ENCODE peak calls at places on chromosomes 2 and 18, in seven cellular contexts. One of them, this sample, is unnamed.
A peak's percentile ranks its signal among the peaks of the same experiment; 100 is the strongest.

GRCh38 chr18:31973929-31974546 is 31.1 kb upstream of the TRAPPC8 start:
- DNase-seq in AG04450: no peak
- DNase-seq in CD8-positive, alpha-beta T cell: no peak
- DNase-seq in GM23338: peak; percentile 37
- DNase-seq in RWPE1: no peak
- DNase-seq in neural progenitor cell: no peak
- DNase-seq in heart left ventricle: no peak
- DNase-seq in this sample: no peak

GRCh38 chr2:85737961-85738360 is 15.8 kb upstream of the ATOH8 start:
- DNase-seq in heart left ventricle: no peak
- DNase-seq in AG04450: no peak
- DNase-seq in GM23338: no peak
- DNase-seq in neural progenitor cell: no peak
- DNase-seq in CD8-positive, alpha-beta T cell: no peak
- DNase-seq in RWPE1: no peak
- DNase-seq in this sample: no peak

GRCh38 chr2:179486969-179487752 is 222.5 kb upstream of the SESTD1 start:
- DNase-seq in GM23338: no peak
- DNase-seq in RWPE1: no peak
- DNase-seq in AG04450: no peak
- DNase-seq in heart left ventricle: no peak
- DNase-seq in CD8-positive, alpha-beta T cell: no peak
- DNase-seq in neural progenitor cell: no peak
- DNase-seq in this sample: no peak

GRCh38 chr18:37253424-37254255 is 312.0 kb downstream of the CELF4 start:
- DNase-seq in neural progenitor cell: peak; percentile 89
- DNase-seq in CD8-positive, alpha-beta T cell: no peak
- DNase-seq in GM23338: peak; percentile 85
- DNase-seq in RWPE1: peak; percentile 10
- DNase-seq in heart left ventricle: no peak
- DNase-seq in AG04450: no peak
- DNase-seq in this sample: peak; percentile 33

GRCh38 chr2:191740016-191740419 is 62.1 kb downstream of the NABP1 start:
- DNase-seq in CD8-positive, alpha-beta T cell: no peak
- DNase-seq in GM23338: no peak
- DNase-seq in RWPE1: no peak
- DNase-seq in neural progenitor cell: no peak
- DNase-seq in heart left ventricle: no peak
- DNase-seq in AG04450: no peak
- DNase-seq in this sample: no peak

GRCh38 chr2:206721216-206721920 is 3.2 kb upstream of the DYTN start:
- DNase-seq in AG04450: no peak
- DNase-seq in neural progenitor cell: no peak
- DNase-seq in RWPE1: no peak
- DNase-seq in heart left ventricle: no peak
- DNase-seq in GM23338: no peak
- DNase-seq in CD8-positive, alpha-beta T cell: no peak
- DNase-seq in this sample: no peak

GRCh38 chr2:59177748-59178147 is 936.6 kb upstream of the FANCL start:
- DNase-seq in AG04450: no peak
- DNase-seq in CD8-positive, alpha-beta T cell: no peak
- DNase-seq in heart left ventricle: no peak
- DNase-seq in RWPE1: no peak
- DNase-seq in GM23338: no peak
- DNase-seq in neural progenitor cell: no peak
- DNase-seq in this sample: no peak

GRCh38 chr2:149466635-149467034 is 120.9 kb downstream of the MMADHC start:
- DNase-seq in CD8-positive, alpha-beta T cell: no peak
- DNase-seq in RWPE1: no peak
- DNase-seq in AG04450: peak; percentile 7
- DNase-seq in neural progenitor cell: no peak
- DNase-seq in GM23338: no peak
- DNase-seq in heart left ventricle: no peak
- DNase-seq in this sample: no peak

GRCh38 chr18:54257015-54257414 is 12.3 kb upstream of the POLI start:
- DNase-seq in GM23338: no peak
- DNase-seq in AG04450: no peak
- DNase-seq in neural progenitor cell: no peak
- DNase-seq in RWPE1: no peak
- DNase-seq in heart left ventricle: no peak
- DNase-seq in CD8-positive, alpha-beta T cell: no peak
- DNase-seq in this sample: no peak

GRCh38 chr2:149765636-149766035 is 178.1 kb upstream of the MMADHC start:
- DNase-seq in RWPE1: no peak
- DNase-seq in neural progenitor cell: no peak
- DNase-seq in GM23338: no peak
- DNase-seq in heart left ventricle: no peak
- DNase-seq in AG04450: no peak
- DNase-seq in CD8-positive, alpha-beta T cell: no peak
- DNase-seq in this sample: no peak

GRCh38 chr2:9297156-9297555 is 90.5 kb downstream of the ASAP2 start:
- DNase-seq in GM23338: no peak
- DNase-seq in RWPE1: no peak
- DNase-seq in heart left ventricle: no peak
- DNase-seq in AG04450: no peak
- DNase-seq in neural progenitor cell: no peak
- DNase-seq in CD8-positive, alpha-beta T cell: no peak
- DNase-seq in this sample: no peak

GRCh38 chr2:177618270-177619253 is 226.0 kb downstream of the AGPS start:
- DNase-seq in RWPE1: peak; percentile 86
- DNase-seq in AG04450: peak; percentile 51
- DNase-seq in neural progenitor cell: peak; percentile 95
- DNase-seq in GM23338: peak; percentile 94
- DNase-seq in CD8-positive, alpha-beta T cell: peak; percentile 88
- DNase-seq in heart left ventricle: peak; percentile 93
- DNase-seq in this sample: peak; percentile 94

GRCh38 chr2:177616731-177617130 is 224.2 kb downstream of the AGPS start:
- DNase-seq in GM23338: no peak
- DNase-seq in CD8-positive, alpha-beta T cell: no peak
- DNase-seq in RWPE1: no peak
- DNase-seq in neural progenitor cell: no peak
- DNase-seq in heart left ventricle: no peak
- DNase-seq in AG04450: no peak
- DNase-seq in this sample: no peak

GRCh38 chr2:177617849-177618248 is 225.3 kb downstream of the AGPS start:
- DNase-seq in GM23338: no peak
- DNase-seq in heart left ventricle: peak; percentile 27
- DNase-seq in neural progenitor cell: no peak
- DNase-seq in RWPE1: no peak
- DNase-seq in AG04450: no peak
- DNase-seq in CD8-positive, alpha-beta T cell: no peak
- DNase-seq in this sample: no peak

GRCh38 chr2:177625744-177626655 is 233.4 kb downstream of the AGPS start:
- DNase-seq in CD8-positive, alpha-beta T cell: no peak
- DNase-seq in GM23338: peak; percentile 22
- DNase-seq in heart left ventricle: no peak
- DNase-seq in RWPE1: no peak
- DNase-seq in AG04450: no peak
- DNase-seq in neural progenitor cell: no peak
- DNase-seq in this sample: no peak

DNA sequence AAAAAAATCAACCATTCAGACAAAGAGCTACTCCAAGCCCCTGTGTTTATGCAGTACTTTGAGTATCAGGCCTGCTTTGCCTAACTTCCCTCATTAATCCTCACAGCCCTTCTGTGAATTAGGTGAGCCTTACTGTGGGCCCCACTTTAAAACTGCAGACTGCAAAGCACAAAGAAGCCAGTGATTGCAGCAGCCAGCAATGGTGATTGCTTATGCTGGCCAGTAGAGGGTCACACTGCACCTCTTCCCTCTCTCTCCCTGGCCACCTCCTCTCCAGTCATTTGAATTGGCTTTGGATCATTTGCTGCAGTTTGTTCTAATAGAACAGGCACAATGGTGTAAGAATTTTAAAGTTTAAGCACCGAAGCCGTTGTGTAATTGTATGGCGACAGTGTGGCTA is 229.9 kb downstream of the AGPS start:
- DNase-seq in GM23338: peak; percentile 54
- DNase-seq in AG04450: no peak
- DNase-seq in RWPE1: no peak
- DNase-seq in CD8-positive, alpha-beta T cell: no peak
- DNase-seq in heart left ventricle: no peak
- DNase-seq in neural progenitor cell: peak; percentile 78
- DNase-seq in this sample: no peak
- TF ChIP-seq CTCF in GM23338: peak; percentile 18
- TF ChIP-seq CTCF in AG04450: peak; percentile 67
- TF ChIP-seq CTCF in RWPE1: no peak
- TF ChIP-seq CTCF in CD8-positive, alpha-beta T cell: no peak
- TF ChIP-seq CTCF in heart left ventricle: peak; percentile 51
- TF ChIP-seq CTCF in neural progenitor cell: peak; percentile 66
- TF ChIP-seq CTCF in this sample: no peak

GRCh38 chr2:223055836-223056235 is 3.8 kb downstream of the KCNE4 start:
- DNase-seq in AG04450: no peak
- DNase-seq in GM23338: no peak
- DNase-seq in neural progenitor cell: no peak
- DNase-seq in heart left ventricle: peak; percentile 50
- DNase-seq in CD8-positive, alpha-beta T cell: no peak
- DNase-seq in RWPE1: no peak
- DNase-seq in this sample: no peak
- H3K27ac ChIP-seq in AG04450: no peak overlapping the region
- H3K27ac ChIP-seq in GM23338: no peak overlapping the region
- H3K27ac ChIP-seq in neural progenitor cell: no peak overlapping the region
- H3K27ac ChIP-seq in heart left ventricle: peak overlapping the region; percentile 31
- H3K27ac ChIP-seq in CD8-positive, alpha-beta T cell: no peak overlapping the region
- H3K27ac ChIP-seq in RWPE1: no peak overlapping the region
- H3K27ac ChIP-seq in this sample: peak overlapping the region; percentile 71

DNA sequence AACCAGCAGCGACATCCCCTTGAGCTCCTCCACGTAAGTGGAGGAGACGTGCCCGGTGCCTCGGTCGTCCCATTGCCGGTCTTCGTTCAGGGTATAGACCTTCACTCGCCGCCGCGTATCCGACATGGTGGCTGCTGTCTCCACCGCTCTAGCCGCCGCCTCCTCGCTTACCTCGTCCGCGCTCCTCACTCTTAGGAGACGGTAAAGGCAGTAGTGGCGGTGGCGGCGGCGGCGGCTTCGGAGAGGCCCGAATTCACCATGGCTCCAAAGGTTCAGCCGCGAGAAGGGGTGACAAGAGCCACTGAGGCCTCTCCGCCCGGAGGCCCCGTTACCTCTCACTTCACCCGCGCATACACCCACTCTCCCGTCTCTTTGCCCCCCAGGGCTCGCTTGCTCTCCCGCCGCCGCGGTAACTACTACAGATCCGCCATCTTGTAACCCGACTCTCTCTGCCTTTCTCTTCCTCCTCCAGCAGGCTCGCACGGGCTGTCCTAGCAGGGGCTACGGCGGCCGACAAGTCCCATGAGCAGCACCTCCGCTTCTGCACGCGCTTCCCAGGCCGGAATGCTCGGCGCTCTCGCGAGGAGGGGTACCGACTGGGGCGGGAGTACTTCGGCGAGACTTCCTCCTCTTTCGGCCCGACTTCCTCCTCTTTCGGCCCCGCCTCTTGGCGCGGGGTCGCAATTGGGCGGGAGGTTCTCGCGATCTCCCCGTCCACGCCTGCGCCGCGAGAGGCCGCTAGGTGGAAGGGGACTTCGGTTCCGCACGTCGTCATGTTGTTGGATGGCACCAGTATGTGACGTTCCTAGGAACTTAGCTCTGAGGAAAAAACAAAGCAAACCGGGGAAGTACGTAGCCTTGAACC is at the start of gene PPP4R3B:
- DNase-seq in RWPE1: peak; percentile 96
- DNase-seq in neural progenitor cell: peak; percentile 99
- DNase-seq in heart left ventricle: peak; percentile 100
- DNase-seq in GM23338: peak; percentile 99
- DNase-seq in CD8-positive, alpha-beta T cell: peak; percentile 96
- DNase-seq in AG04450: peak; percentile 99
- DNase-seq in this sample: peak; percentile 98
- TF ChIP-seq CTCF in RWPE1: peak; percentile 15
- TF ChIP-seq CTCF in neural progenitor cell: peak; percentile 52
- TF ChIP-seq CTCF in heart left ventricle: peak; percentile 54
- TF ChIP-seq CTCF in GM23338: no peak
- TF ChIP-seq CTCF in CD8-positive, alpha-beta T cell: peak; percentile 21
- TF ChIP-seq CTCF in AG04450: peak; percentile 48
- TF ChIP-seq CTCF in this sample: peak; percentile 53

DNA sequence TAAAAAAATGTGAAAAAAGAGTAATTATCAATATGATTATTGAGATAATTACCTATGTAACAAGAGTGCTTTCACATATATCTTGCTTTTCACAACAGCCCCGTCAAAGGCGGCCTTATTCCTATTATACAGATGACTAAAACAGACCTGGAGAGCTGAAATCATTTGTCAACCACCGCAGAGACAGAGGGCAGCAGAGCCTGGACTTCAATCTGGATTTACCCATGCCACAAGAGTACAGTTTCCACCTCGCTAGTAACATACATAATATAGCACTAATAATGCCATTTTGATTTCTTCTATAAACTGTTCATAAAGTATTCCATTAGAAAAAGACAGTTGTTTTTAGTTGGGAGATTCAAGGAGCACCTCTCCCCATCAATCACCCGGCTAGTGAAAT is 121.8 kb downstream of the EPB41L3 start:
- DNase-seq in neural progenitor cell: no peak
- DNase-seq in CD8-positive, alpha-beta T cell: no peak
- DNase-seq in heart left ventricle: no peak
- DNase-seq in GM23338: no peak
- DNase-seq in AG04450: no peak
- DNase-seq in RWPE1: no peak
- DNase-seq in this sample: no peak
- H3K27ac ChIP-seq in neural progenitor cell: no peak overlapping the region
- H3K27ac ChIP-seq in CD8-positive, alpha-beta T cell: no peak overlapping the region
- H3K27ac ChIP-seq in heart left ventricle: no peak overlapping the region
- H3K27ac ChIP-seq in GM23338: no peak overlapping the region
- H3K27ac ChIP-seq in AG04450: no peak overlapping the region
- H3K27ac ChIP-seq in RWPE1: no peak overlapping the region
- H3K27ac ChIP-seq in this sample: peak overlapping the region; percentile 29

GRCh38 chr2:1742680-1743395 is 1.5 kb downstream of the PXDN start:
- DNase-seq in heart left ventricle: peak; percentile 80
- DNase-seq in RWPE1: peak; percentile 90
- DNase-seq in CD8-positive, alpha-beta T cell: no peak
- DNase-seq in neural progenitor cell: peak; percentile 83
- DNase-seq in AG04450: no peak
- DNase-seq in GM23338: peak; percentile 87
- DNase-seq in this sample: peak; percentile 68
- TF ChIP-seq CTCF in heart left ventricle: peak; percentile 56
- TF ChIP-seq CTCF in RWPE1: peak; percentile 75
- TF ChIP-seq CTCF in CD8-positive, alpha-beta T cell: no peak
- TF ChIP-seq CTCF in neural progenitor cell: peak; percentile 58
- TF ChIP-seq CTCF in AG04450: peak; percentile 53
- TF ChIP-seq CTCF in GM23338: peak; percentile 46
- TF ChIP-seq CTCF in this sample: no peak

DNA sequence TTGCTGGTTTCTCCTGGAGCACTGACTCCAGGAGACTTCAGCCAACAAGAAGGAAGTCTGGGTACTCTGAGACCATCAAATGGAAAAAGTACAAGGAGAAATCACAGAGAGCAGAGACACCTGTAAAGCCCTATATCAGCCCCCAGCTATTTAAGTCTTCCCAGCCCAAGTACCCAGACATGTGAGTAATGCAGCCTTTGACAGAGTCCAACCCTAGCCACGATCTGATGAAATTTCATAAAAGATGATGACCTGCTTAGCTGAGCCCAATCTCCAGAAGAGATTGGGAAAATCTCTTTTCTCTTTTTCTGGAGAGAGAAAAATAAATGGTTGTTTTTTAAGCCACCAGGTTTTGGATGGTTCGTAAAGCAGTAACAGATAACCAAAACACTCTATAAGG is 196.6 kb downstream of the NBAS start:
- DNase-seq in AG04450: no peak
- DNase-seq in CD8-positive, alpha-beta T cell: no peak
- DNase-seq in RWPE1: no peak
- DNase-seq in heart left ventricle: no peak
- DNase-seq in neural progenitor cell: no peak
- DNase-seq in GM23338: no peak
- DNase-seq in this sample: no peak
- H3K27ac ChIP-seq in AG04450: no peak overlapping the region
- H3K27ac ChIP-seq in CD8-positive, alpha-beta T cell: no peak overlapping the region
- H3K27ac ChIP-seq in RWPE1: no peak overlapping the region
- H3K27ac ChIP-seq in heart left ventricle: no peak overlapping the region
- H3K27ac ChIP-seq in neural progenitor cell: no peak overlapping the region
- H3K27ac ChIP-seq in GM23338: no peak overlapping the region
- H3K27ac ChIP-seq in this sample: no peak overlapping the region

GRCh38 chr18:51165296-51165695 is 32.2 kb downstream of the MEX3C start:
- DNase-seq in RWPE1: no peak
- DNase-seq in CD8-positive, alpha-beta T cell: no peak
- DNase-seq in AG04450: no peak
- DNase-seq in GM23338: no peak
- DNase-seq in heart left ventricle: no peak
- DNase-seq in neural progenitor cell: no peak
- DNase-seq in this sample: no peak
- TF ChIP-seq CTCF in RWPE1: no peak
- TF ChIP-seq CTCF in CD8-positive, alpha-beta T cell: no peak
- TF ChIP-seq CTCF in AG04450: no peak
- TF ChIP-seq CTCF in GM23338: no peak
- TF ChIP-seq CTCF in heart left ventricle: no peak
- TF ChIP-seq CTCF in neural progenitor cell: no peak
- TF ChIP-seq CTCF in this sample: no peak

This sample was measured in dorsolateral prefrontal cortex.